ENCODE peak calls at places on chromosome 14, in six cellular contexts. V is NCI-H2081, J is ovary, S is neuronal stem cell, W is hypothalamus, Q is substantia nigra. D is an unnamed sample.
A peak's percentile ranks its signal among the peaks of the same experiment; 100 is the strongest.

GRCh38 chr14:36315159-36315853 is 5.1 kb downstream of the MBIP start:
- DNase-seq in S (no peak), W (no peak), J (no peak), Q (no peak), V (no peak), D (no peak)

GRCh38 chr14:66600416-66600815 is 92.5 kb downstream of the GPHN start:
- DNase-seq in Q (no peak), V (no peak), W (no peak), J (no peak), S (no peak), D (no peak)

GRCh38 chr14:73245401-73246325 is 8.4 kb downstream of the PAPLN start:
- DNase-seq in W (no peak), V (peak; percentile 31), Q (no peak), J (no peak), S (no peak), D (peak; percentile 27)

GRCh38 chr14:93033983-93034670 is 81.6 kb downstream of the ITPK1 start:
- DNase-seq in J (no peak), W (no peak), S (no peak), V (no peak), Q (peak; percentile 61), D (no peak)

GRCh38 chr14:24891987-24892729 is 157.8 kb downstream of the STXBP6 start:
- DNase-seq in W (no peak), J (no peak), S (no peak), Q (no peak), V (no peak), D (no peak)

GRCh38 chr14:55754871-55755270 is 174.9 kb downstream of the KTN1 start:
- DNase-seq in V (no peak), W (no peak), S (no peak), J (no peak), Q (no peak), D (no peak)

GRCh38 chr14:60161176-60162107 is 3.8 kb downstream of the DHRS7 start:
- DNase-seq in W (no peak), J (no peak), V (peak; percentile 50), Q (no peak), S (no peak), D (no peak)

GRCh38 chr14:64572721-64573508 is 23.2 kb downstream of the PPP1R36 start:
- DNase-seq in S (no peak), V (no peak), J (no peak), Q (peak; percentile 16), W (no peak), D (no peak)

GRCh38 chr14:103816991-103817390 is 30.4 kb downstream of the PPP1R13B start:
- DNase-seq in W (no peak), J (no peak), Q (no peak), S (no peak), V (no peak), D (no peak)

GRCh38 chr14:57865450-57866198 is at the start of gene SLC35F4:
- DNase-seq in S (peak; percentile 82), J (peak; percentile 32), Q (no peak), W (no peak), V (peak; percentile 58), D (no peak)

D was measured in CMK.